ENCODE peak calls at places on chromosomes 5 and 9, in five cellular contexts. N, M, X, S and Q are unnamed samples.

GRCh38 chr9:88007291-88007650 is 32.9 kb upstream of the CDK20 start:
- DNase-seq in X (no peak), S (no peak), M (no peak), N (no peak), Q (no peak)

GRCh38 chr5:20619606-20620005 is 631.6 kb upstream of the CDH18 start:
- DNase-seq in X (no peak), S (no peak), N (no peak), M (no peak), Q (no peak)

GRCh38 chr9:93077811-93078210 is 18.2 kb upstream of the CARD19 start:
- DNase-seq in N (no peak), X (no peak), M (no peak), S (no peak), Q (no peak)

GRCh38 chr5:151231359-151231758 is 7.5 kb upstream of the CCDC69 start:
- DNase-seq in M (no peak), N (no peak), S (no peak), X (no peak), Q (no peak)

GRCh38 chr9:81540142-81540701 is 149.1 kb downstream of the TLE1 start:
- DNase-seq in X (no peak), N (no peak), M (no peak), S (no peak), Q (no peak)

GRCh38 chr5:131587541-131587940 is 47.5 kb downstream of the RAPGEF6 start:
- DNase-seq in M (no peak), S (no peak), X (no peak), N (peak), Q (no peak)

GRCh38 chr9:88578486-88579362 is 43.7 kb downstream of the NXNL2 start:
- DNase-seq in S (peak), X (peak), N (peak), M (peak), Q (peak)

GRCh38 chr9:133986774-133987454 is 5.2 kb downstream of the VAV2 start:
- DNase-seq in X (no peak), S (no peak), M (no peak), N (no peak), Q (no peak)

GRCh38 chr5:128252794-128253193 is 169.2 kb downstream of the SLC12A2 start:
- DNase-seq in S (no peak), X (no peak), N (peak), M (no peak), Q (no peak)

GRCh38 chr9:128169492-128169891 is 9.4 kb downstream of the BBLN start:
- DNase-seq in M (no peak), X (no peak), S (no peak), N (no peak), Q (no peak)

GRCh38 chr5:89584339-89584956 is 701.5 kb upstream of the MEF2C start:
- DNase-seq in S (no peak), N (peak), M (no peak), X (no peak), Q (no peak)

GRCh38 chr5:117872798-117873368 is 1115.5 kb downstream of the DTWD2 start:
- DNase-seq in S (no peak), M (no peak), N (no peak), X (no peak), Q (no peak)

GRCh38 chr5:106321242-106321641 is 1349.5 kb downstream of the EFNA5 start:
- DNase-seq in X (no peak), S (no peak), M (no peak), N (no peak), Q (no peak)

GRCh38 chr5:170300361-170301013 is 2.9 kb upstream of the LCP2 start:
- DNase-seq in N (no peak), S (no peak), M (no peak), X (no peak), Q (no peak)

GRCh38 chr5:167014657-167015056 is 1276.8 kb upstream of the WWC1 start:
- DNase-seq in N (no peak), S (no peak), M (no peak), X (no peak), Q (no peak)

GRCh38 chr5:149404746-149405549 is 25.9 kb upstream of the IL17B start:
- DNase-seq in M (no peak), X (no peak), S (peak), N (peak), Q (no peak)

GRCh38 chr9:15278290-15278689 is 28.7 kb downstream of the TTC39B start:
- DNase-seq in M (no peak), S (no peak), X (no peak), N (no peak), Q (no peak)

GRCh38 chr5:45454114-45454513 is 242.1 kb downstream of the HCN1 start:
- DNase-seq in M (no peak), X (no peak), N (peak), S (no peak), Q (peak)

GRCh38 chr9:110996436-110997224 is 41.6 kb downstream of the LPAR1 start:
- DNase-seq in M (no peak), X (no peak), S (no peak), N (peak), Q (no peak)

GRCh38 chr5:154189819-154190651 is 498 bp upstream of the GALNT10 start:
- DNase-seq in M (no peak), S (peak), N (peak), X (peak), Q (peak)

GRCh38 chr9:126704157-126704941 is 90.6 kb downstream of the LMX1B start:
- DNase-seq in M (no peak), S (no peak), X (peak), N (peak), Q (peak)

GRCh38 chr9:135552021-135552697 is 6.2 kb downstream of the OBP2A start:
- DNase-seq in M (no peak), N (no peak), X (no peak), S (no peak), Q (no peak)

GRCh38 chr9:24881361-24881760 is 335.7 kb upstream of the IZUMO3 start:
- DNase-seq in S (no peak), N (no peak), X (no peak), M (no peak), Q (no peak)

GRCh38 chr5:178143901-178144300 is 9.8 kb downstream of the NHP2 start:
- DNase-seq in X (no peak), N (peak), M (no peak), S (no peak), Q (no peak)

GRCh38 chr5:176677209-176677931 is 30.1 kb downstream of the TSPAN17 start:
- DNase-seq in M (no peak), X (no peak), N (no peak), S (peak), Q (no peak)

GRCh38 chr9:16870606-16871357 is at the start of gene BNC2:
- DNase-seq in X (no peak), N (peak), S (no peak), M (no peak), Q (peak)

GRCh38 chr9:23825143-23825531 is 903 bp downstream of the ELAVL2 start:
- DNase-seq in S (no peak), N (no peak), M (no peak), X (no peak), Q (peak)

GRCh38 chr5:12795333-12795663 is 891.1 kb upstream of the CTNND2 start:
- DNase-seq in X (no peak), N (no peak), S (no peak), M (no peak), Q (no peak)

GRCh38 chr5:3389471-3390026 is 206.1 kb upstream of the IRX1 start:
- DNase-seq in X (no peak), N (no peak), S (no peak), M (no peak), Q (no peak)
- TF ChIP-seq MXI1 in X (no peak), N (no peak), S (no peak), M (no peak), Q (no peak)

GRCh38 chr9:121966706-121967105 is 126.4 kb downstream of the TTLL11 start:
- DNase-seq in N (no peak), S (no peak), X (no peak), M (no peak), Q (no peak)

GRCh38 chr9:121962421-121962820 is 130.7 kb downstream of the TTLL11 start:
- DNase-seq in X (no peak), S (no peak), M (no peak), N (peak), Q (no peak)

GRCh38 chr9:121968056-121968455 is 125.1 kb downstream of the TTLL11 start:
- DNase-seq in X (no peak), S (no peak), N (no peak), M (no peak), Q (no peak)

GRCh38 chr9:121960665-121961064 is 132.4 kb downstream of the TTLL11 start:
- DNase-seq in X (no peak), S (no peak), N (no peak), M (no peak), Q (no peak)

GRCh38 chr9:121963542-121963995 is 129.5 kb downstream of the TTLL11 start:
- DNase-seq in S (no peak), M (no peak), X (no peak), N (peak), Q (no peak)
- TF ChIP-seq MXI1 in S (no peak), M (no peak), X (no peak), N (no peak), Q (no peak)

DNA sequence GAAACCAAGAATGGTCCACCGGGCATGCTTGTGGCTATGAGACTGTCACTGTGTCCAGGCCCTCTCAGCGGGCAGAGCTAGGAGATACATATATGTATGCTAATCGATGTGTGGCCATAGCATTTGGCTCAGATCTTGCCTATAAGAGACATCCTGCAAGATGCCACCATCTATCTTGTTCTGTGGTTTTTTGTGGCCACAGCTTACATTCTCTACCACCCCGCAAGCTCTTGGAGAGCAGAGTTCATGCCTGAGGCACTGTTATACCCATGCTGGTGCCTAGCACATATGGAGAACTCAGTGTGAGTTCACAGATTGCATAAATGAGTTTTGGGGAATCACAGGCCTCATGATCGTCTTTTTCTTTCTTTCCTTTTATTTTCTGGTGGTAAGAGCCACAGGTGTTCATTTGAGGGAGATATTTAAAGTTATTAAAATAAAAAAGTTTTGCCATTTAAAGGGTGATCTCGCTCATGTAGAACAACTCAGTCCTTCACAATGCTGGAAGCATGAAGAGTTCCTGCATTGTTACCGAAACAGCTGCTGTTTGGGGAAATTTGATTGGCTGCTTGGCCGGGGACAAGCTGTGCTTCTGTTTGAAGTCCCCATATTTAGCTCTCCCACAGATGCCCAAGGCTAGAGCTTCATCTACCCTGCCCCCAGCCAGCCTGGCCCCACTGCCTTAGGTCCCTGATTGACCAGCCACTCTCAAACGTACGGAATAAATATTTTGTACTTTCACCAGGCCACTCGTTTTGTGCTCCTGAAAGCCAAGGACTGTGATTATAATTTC is 169.2 kb upstream of the MAP1B start:
- DNase-seq in N (no peak), M (no peak), S (no peak), X (no peak), Q (no peak)
- TF ChIP-seq MXI1 in N (no peak), M (no peak), S (no peak), X (no peak), Q (no peak)

DNA sequence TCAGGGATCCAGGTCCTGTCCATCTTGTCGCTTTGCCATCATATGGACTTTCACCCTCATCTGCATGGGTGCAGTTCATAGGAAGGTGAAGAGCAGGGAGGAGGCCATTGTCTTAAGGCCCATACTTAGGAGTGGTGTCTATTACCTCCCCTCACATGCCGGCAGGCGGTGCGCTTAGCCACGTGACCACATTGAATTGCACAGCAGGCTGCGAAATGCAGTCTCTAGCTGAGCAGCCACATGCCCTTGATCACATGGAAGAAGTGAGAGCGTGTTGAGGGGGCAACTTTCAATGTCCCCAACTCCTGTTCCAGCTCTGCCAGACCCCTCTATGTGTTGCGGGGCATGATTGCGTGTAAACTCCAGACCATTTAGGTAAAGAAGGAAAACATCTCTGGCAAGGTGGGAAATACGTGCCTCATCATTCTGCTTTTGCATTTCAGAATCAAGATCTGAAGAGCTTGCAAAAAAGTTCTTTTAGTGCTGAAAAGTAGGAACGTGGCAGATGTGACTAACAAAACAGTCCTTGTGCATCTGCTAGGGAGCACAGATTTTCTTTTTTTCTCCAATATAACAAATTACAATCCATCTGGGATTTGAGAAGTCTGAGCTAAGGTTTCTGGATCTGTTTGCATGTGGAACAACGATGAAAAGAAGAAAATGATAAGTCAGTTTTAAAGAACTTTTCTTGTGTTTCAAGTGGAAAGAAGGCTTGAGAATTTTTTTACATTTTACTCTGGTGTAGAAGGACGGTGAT is 34.4 kb downstream of the ROPN1L start:
- DNase-seq in S (no peak), M (no peak), N (no peak), X (peak), Q (no peak)
- TF ChIP-seq MXI1 in S (no peak), M (no peak), N (no peak), X (no peak), Q (no peak)

GRCh38 chr5:77143998-77144836 is 57.1 kb upstream of the ZBED3 start:
- DNase-seq in S (peak), N (peak), M (peak), X (peak), Q (peak)

GRCh38 chr5:77144837-77145139 is 57.7 kb upstream of the ZBED3 start:
- DNase-seq in X (no peak), N (no peak), S (no peak), M (no peak), Q (no peak)

GRCh38 chr5:77133061-77133758 is 46.1 kb upstream of the ZBED3 start:
- DNase-seq in M (no peak), X (no peak), N (peak), S (peak), Q (no peak)

GRCh38 chr5:77140350-77140749 is 53.3 kb upstream of the ZBED3 start:
- DNase-seq in X (no peak), M (no peak), N (no peak), S (no peak), Q (no peak)

DNA sequence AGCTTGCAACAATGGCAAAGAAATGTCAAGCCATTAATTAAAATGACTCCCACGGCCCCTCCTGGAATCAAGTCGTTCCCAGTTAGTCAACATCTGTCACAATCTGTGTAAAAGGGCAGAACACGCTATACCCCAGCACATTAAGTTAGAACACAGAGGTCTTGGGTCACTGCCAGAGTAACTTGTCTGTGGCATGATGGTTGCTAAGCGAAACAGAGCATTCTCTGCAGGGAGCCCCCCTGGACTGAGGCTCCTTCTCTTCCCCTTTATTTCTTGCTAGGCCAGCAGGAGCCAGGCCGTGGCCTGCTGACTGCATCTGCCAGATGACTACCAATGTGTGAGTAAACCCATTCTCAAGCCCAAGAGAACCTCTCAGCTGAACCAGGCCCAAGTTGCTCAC is 51.9 kb upstream of the ZBED3 start:
- DNase-seq in M (no peak), X (no peak), S (no peak), N (peak), Q (peak)
- TF ChIP-seq MXI1 in M (no peak), X (no peak), S (no peak), N (no peak), Q (no peak)